ENCODE peak calls at places on chromosomes 3 and 15, in ten cellular contexts. I is uterus, O is lower leg skin, A is adrenal gland, V is suprapubic skin, B is esophagus muscularis mucosa, N is tibial nerve, S is IMR-90, R is K562, G is ovary. J is an unnamed sample.

GRCh38 chr15:73914145-73914544 is 12.1 kb upstream of the LOXL1 start:
- DNase-seq in I (no peak), O (no peak), A (no peak), V (no peak), B (no peak), N (no peak), S (no peak), R (no peak), G (no peak), J (no peak)

GRCh38 chr3:168295027-168295426 is 199.3 kb upstream of the GOLIM4 start:
- DNase-seq in I (no peak), O (no peak), A (no peak), V (no peak), B (no peak), N (no peak), S (no peak), R (no peak), G (no peak), J (no peak)

GRCh38 chr3:146374146-146374545 is 95.2 kb downstream of the PLSCR2 start:
- DNase-seq in I (no peak), O (no peak), A (no peak), V (no peak), B (no peak), N (no peak), S (peak), R (no peak), G (no peak), J (no peak)

GRCh38 chr3:8657804-8658311 is 13.3 kb upstream of the SSUH2 start:
- DNase-seq in I (no peak), O (no peak), A (no peak), V (no peak), B (no peak), N (no peak), S (no peak), R (no peak), G (no peak), J (no peak)

GRCh38 chr15:98160236-98160635 is 199.7 kb downstream of the ARRDC4 start:
- DNase-seq in I (no peak), O (no peak), A (no peak), V (no peak), B (peak), N (no peak), S (no peak), R (no peak), G (no peak), J (peak)

GRCh38 chr3:170740726-170741591 is 129.0 kb downstream of the RPL22L1 start:
- DNase-seq in I (peak), O (peak), A (peak), V (peak), B (no peak), N (peak), S (peak), R (no peak), G (peak), J (no peak)

GRCh38 chr15:98397411-98397810 is 250.9 kb upstream of the IGF1R start:
- DNase-seq in I (no peak), O (no peak), A (no peak), V (no peak), B (no peak), N (no peak), S (no peak), R (no peak), G (no peak), J (no peak)

GRCh38 chr3:87503901-87504498 is 227.6 kb upstream of the POU1F1 start:
- DNase-seq in I (no peak), O (no peak), A (no peak), V (no peak), B (no peak), N (no peak), S (peak), R (peak), G (no peak), J (peak)

GRCh38 chr3:127077068-127077467 is 94.2 kb downstream of the PLXNA1 start:
- DNase-seq in I (no peak), O (no peak), A (no peak), V (peak), B (no peak), N (no peak), S (no peak), R (no peak), G (no peak), J (no peak)

GRCh38 chr15:49088996-49089395 is 42.8 kb upstream of the SECISBP2L start:
- DNase-seq in I (no peak), O (no peak), A (no peak), V (no peak), B (no peak), N (no peak), S (no peak), R (no peak), G (no peak), J (no peak)

GRCh38 chr3:161070252-161070930 is 34.8 kb downstream of the B3GALNT1 start:
- DNase-seq in I (no peak), O (no peak), A (no peak), V (no peak), B (no peak), N (no peak), S (no peak), R (no peak), G (no peak), J (no peak)

GRCh38 chr3:141275973-141276372 is 44.3 kb downstream of the PXYLP1 start:
- DNase-seq in I (no peak), O (no peak), A (no peak), V (no peak), B (no peak), N (no peak), S (peak), R (no peak), G (no peak), J (no peak)

GRCh38 chr3:141276398-141276797 is 44.8 kb downstream of the PXYLP1 start:
- DNase-seq in I (no peak), O (no peak), A (no peak), V (no peak), B (no peak), N (no peak), S (no peak), R (no peak), G (no peak), J (no peak)

GRCh38 chr3:141278196-141279073 is 46.8 kb downstream of the PXYLP1 start:
- DNase-seq in I (peak), O (no peak), A (peak), V (no peak), B (no peak), N (no peak), S (no peak), R (no peak), G (no peak), J (no peak)

GRCh38 chr3:141279074-141279945 is 47.7 kb downstream of the PXYLP1 start:
- DNase-seq in I (no peak), O (no peak), A (no peak), V (no peak), B (no peak), N (no peak), S (peak), R (peak), G (no peak), J (no peak)

GRCh38 chr3:141277451-141277850 is 45.8 kb downstream of the PXYLP1 start:
- DNase-seq in I (no peak), O (no peak), A (no peak), V (no peak), B (no peak), N (no peak), S (no peak), R (no peak), G (no peak), J (no peak)
- TF ChIP-seq POLR2A in I (no peak), O (no peak), A (no peak), V (no peak), B (no peak), N (no peak), S (no peak), R (no peak), G (no peak), J (no peak)

GRCh38 chr3:148827585-148827984 is at the start of gene CPB1:
- DNase-seq in I (no peak), O (no peak), A (no peak), V (no peak), B (no peak), N (no peak), S (no peak), R (no peak), G (no peak), J (no peak)
- TF ChIP-seq POLR2A in I (no peak), O (no peak), A (no peak), V (no peak), B (no peak), N (no peak), S (no peak), R (no peak), G (no peak), J (no peak)

GRCh38 chr3:60674870-60675269 is 576.4 kb downstream of the FHIT start:
- DNase-seq in I (no peak), O (no peak), A (no peak), V (no peak), B (no peak), N (no peak), S (no peak), R (no peak), G (no peak), J (no peak)
- TF ChIP-seq POLR2A in I (no peak), O (no peak), A (no peak), V (no peak), B (no peak), N (no peak), S (no peak), R (no peak), G (no peak), J (no peak)

GRCh38 chr15:90065682-90066049 is 36.6 kb downstream of the IDH2 start:
- DNase-seq in I (no peak), O (no peak), A (no peak), V (no peak), B (no peak), N (no peak), S (no peak), R (no peak), G (no peak), J (no peak)

GRCh38 chr15:90067953-90068613 is 34.2 kb downstream of the IDH2 start:
- DNase-seq in I (no peak), O (no peak), A (no peak), V (no peak), B (no peak), N (no peak), S (no peak), R (no peak), G (no peak), J (no peak)

GRCh38 chr15:90064931-90065681 is 37.2 kb downstream of the IDH2 start:
- DNase-seq in I (no peak), O (no peak), A (peak), V (no peak), B (no peak), N (no peak), S (no peak), R (no peak), G (no peak), J (no peak)

GRCh38 chr15:90063733-90064247 is 38.5 kb downstream of the IDH2 start:
- DNase-seq in I (no peak), O (no peak), A (peak), V (no peak), B (no peak), N (no peak), S (no peak), R (peak), G (no peak), J (no peak)

GRCh38 chr15:90067181-90067952 is 34.9 kb downstream of the IDH2 start:
- DNase-seq in I (no peak), O (no peak), A (no peak), V (no peak), B (no peak), N (no peak), S (no peak), R (no peak), G (no peak), J (no peak)
- TF ChIP-seq POLR2A in I (no peak), O (no peak), A (no peak), V (no peak), B (no peak), N (no peak), S (no peak), R (no peak), G (no peak), J (no peak)

DNA sequence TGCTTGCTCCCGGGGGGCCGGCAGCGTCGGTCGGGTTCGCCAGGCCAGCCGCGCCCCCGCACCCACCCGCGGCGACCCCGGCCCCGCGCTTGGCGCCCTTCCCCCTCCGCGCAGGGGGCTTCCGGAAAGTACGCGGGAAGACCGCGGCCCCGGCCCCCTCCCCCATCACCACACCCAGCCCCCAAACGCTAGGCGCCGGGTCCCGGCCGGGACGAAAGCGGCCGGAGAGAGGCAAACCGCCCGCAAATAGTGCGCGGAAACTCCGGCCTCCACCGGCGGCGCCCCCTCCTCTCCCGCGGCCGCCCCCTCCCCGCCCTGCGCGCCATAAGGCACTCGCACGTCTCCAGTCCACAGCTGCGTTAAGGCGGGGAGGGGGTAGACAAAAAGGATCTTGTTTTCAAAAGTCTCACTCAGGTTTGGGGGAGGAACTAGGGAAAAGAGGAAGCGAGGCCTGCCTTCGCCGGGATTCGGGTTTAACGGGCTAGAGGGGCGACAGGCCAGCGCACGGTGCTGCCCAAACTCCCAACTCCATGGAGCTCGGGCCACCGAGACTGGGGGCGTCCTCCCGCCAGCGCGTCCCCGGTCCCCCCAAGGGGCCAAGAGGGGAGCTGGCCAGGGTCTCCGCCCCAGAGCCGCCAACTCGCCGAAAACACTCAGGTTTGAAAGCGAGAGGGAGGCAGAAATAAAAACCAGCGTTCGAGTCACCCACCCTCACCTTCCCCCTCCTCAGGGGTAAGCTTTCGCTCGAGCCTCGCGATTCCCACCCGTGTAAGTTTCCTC is 1.8 kb downstream of the ANP32A start:
- DNase-seq in I (peak), O (peak), A (peak), V (peak), B (no peak), N (no peak), S (no peak), R (peak), G (peak), J (no peak)
- TF ChIP-seq POLR2A in I (no peak), O (no peak), A (peak), V (no peak), B (no peak), N (no peak), S (no peak), R (peak), G (no peak), J (no peak)

GRCh38 chr3:58452176-58452575 is 18.5 kb upstream of the PDHB start:
- DNase-seq in I (no peak), O (no peak), A (no peak), V (no peak), B (no peak), N (no peak), S (no peak), R (no peak), G (no peak), J (no peak)
- TF ChIP-seq POLR2A in I (no peak), O (no peak), A (no peak), V (no peak), B (no peak), N (no peak), S (no peak), R (no peak), G (no peak), J (no peak)

GRCh38 chr3:121975702-121976302 is 46.2 kb downstream of the ILDR1 start:
- DNase-seq in I (no peak), O (no peak), A (no peak), V (no peak), B (no peak), N (no peak), S (no peak), R (no peak), G (no peak), J (no peak)

GRCh38 chr3:121969631-121970030 is 52.4 kb downstream of the ILDR1 start:
- DNase-seq in I (no peak), O (no peak), A (no peak), V (no peak), B (no peak), N (no peak), S (no peak), R (no peak), G (no peak), J (no peak)

GRCh38 chr3:121974601-121975111 is 47.4 kb downstream of the ILDR1 start:
- DNase-seq in I (no peak), O (no peak), A (no peak), V (no peak), B (no peak), N (no peak), S (no peak), R (no peak), G (no peak), J (no peak)

GRCh38 chr3:121970047-121970446 is 52.0 kb downstream of the ILDR1 start:
- DNase-seq in I (no peak), O (no peak), A (no peak), V (no peak), B (no peak), N (no peak), S (peak), R (no peak), G (no peak), J (no peak)
- TF ChIP-seq POLR2A in I (no peak), O (no peak), A (no peak), V (no peak), B (no peak), N (no peak), S (no peak), R (no peak), G (no peak), J (no peak)

DNA sequence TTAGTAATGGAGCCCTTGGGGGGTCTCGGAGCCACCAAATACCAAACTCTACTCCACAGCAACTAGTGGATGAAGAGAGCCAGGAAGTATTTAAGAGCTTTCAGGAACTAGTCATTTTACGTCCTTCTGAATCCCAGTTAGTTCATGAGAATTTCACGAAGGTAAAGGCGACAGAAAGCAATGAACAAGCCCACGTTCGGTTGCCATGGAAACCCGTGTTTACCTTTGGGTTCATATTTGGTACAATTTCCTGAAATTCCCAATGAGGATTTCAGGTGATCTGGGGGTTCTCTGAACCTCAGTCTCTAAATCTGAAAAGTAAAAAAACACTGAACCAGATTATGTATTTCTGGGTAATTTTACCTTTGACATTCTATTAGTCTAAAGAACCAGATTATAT is 93.0 kb downstream of the BDH1 start:
- DNase-seq in I (no peak), O (no peak), A (no peak), V (no peak), B (no peak), N (no peak), S (no peak), R (no peak), G (no peak), J (no peak)
- TF ChIP-seq POLR2A in I (no peak), O (no peak), A (no peak), V (no peak), B (no peak), N (no peak), S (no peak), R (no peak), G (no peak), J (no peak)

DNA sequence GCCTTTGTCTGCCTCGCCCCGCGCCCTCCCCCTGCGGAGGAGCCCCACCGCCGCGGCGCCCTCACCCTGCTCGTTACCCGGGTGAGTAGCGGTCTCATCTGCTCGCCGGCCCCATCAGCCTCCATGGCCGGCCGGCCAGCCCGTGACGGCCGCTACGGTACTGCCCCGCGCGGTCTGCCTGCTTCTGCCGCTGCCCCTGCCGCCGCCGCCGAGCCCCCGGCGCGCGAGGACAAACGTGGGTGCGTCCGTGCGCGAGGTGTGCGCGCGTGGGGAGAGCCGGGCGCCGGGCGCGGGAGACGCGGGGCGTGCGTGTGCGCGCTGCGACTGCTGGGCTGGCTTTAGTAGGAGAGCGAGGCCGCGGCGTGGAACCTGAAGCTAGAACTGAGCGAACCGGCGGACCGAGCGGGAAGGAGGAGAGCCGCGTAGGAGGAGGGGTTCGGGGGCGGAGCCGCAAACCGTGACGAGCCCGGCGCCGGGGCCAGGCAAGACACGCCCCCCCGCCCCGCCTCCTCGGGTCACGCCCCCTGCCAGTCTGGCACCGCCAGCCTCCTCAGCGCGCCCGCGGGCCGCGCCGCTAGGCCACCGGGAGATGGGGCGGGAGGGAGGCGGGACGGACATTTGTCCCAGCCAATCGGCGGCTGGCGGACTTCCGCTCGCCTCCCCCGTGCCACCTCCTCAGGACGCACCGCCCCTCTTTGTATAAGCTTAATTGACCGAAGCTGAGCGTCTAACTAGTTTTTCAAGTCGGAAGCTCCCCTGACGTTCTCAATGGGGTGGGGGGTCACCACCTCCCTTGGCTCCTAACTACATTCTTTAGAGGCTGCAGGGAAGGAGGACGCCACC is at the start of gene SLC4A7:
- DNase-seq in I (peak), O (peak), A (peak), V (peak), B (peak), N (peak), S (peak), R (peak), G (peak), J (peak)
- TF ChIP-seq POLR2A in I (peak), O (peak), A (peak), V (peak), B (peak), N (peak), S (peak), R (peak), G (peak), J (peak)

GRCh38 chr3:111936191-111936841 is 42.5 kb upstream of the ABHD10 start:
- DNase-seq in I (no peak), O (no peak), A (no peak), V (no peak), B (no peak), N (no peak), S (peak), R (no peak), G (no peak), J (no peak)
- TF ChIP-seq POLR2A in I (no peak), O (no peak), A (no peak), V (no peak), B (no peak), N (no peak), S (no peak), R (no peak), G (no peak), J (no peak)

J was measured in GM12891.